ENCODE peak calls at places on chromosomes 7 and 10, in four cellular contexts. U is CD8-positive, alpha-beta T cell; P is IMR-90; Q is AG10803. C is an unnamed sample.

GRCh38 chr10:43753397-43754061 is 104.8 kb upstream of the ZNF32 start:
- DNase-seq in U (no peak), P (no peak), Q (no peak), C (no peak)

GRCh38 chr7:140649566-140650205 is 9.1 kb upstream of the DENND2A start:
- DNase-seq in U (no peak), P (peak), Q (no peak), C (no peak)

GRCh38 chr10:67803588-67804394 is 34.2 kb downstream of the DNAJC12 start:
- DNase-seq in U (no peak), P (no peak), Q (no peak), C (no peak)

GRCh38 chr10:130737622-130738021 is 573.9 kb downstream of the TCERG1L start:
- DNase-seq in U (no peak), P (no peak), Q (no peak), C (no peak)

GRCh38 chr10:43226851-43227845 is 39.7 kb downstream of the RASGEF1A start:
- DNase-seq in U (no peak), P (no peak), Q (no peak), C (no peak)

GRCh38 chr7:128728608-128729007 is 10.6 kb upstream of the CALU start:
- DNase-seq in U (no peak), P (peak), Q (peak), C (no peak)

GRCh38 chr7:45514944-45515343 is 59.2 kb upstream of the ADCY1 start:
- DNase-seq in U (no peak), P (no peak), Q (no peak), C (no peak)

GRCh38 chr10:127943336-127943910 is 36.5 kb downstream of the PTPRE start:
- DNase-seq in U (no peak), P (no peak), Q (no peak), C (no peak)

GRCh38 chr7:117582219-117582704 is 102.4 kb downstream of the CFTR start:
- DNase-seq in U (no peak), P (peak), Q (peak), C (peak)

GRCh38 chr10:130409931-130410330 is 273.7 kb downstream of the GLRX3 start:
- DNase-seq in U (no peak), P (no peak), Q (no peak), C (no peak)

GRCh38 chr10:127556911-127557310 is 7.8 kb downstream of the NPS start:
- DNase-seq in U (no peak), P (no peak), Q (no peak), C (no peak)

GRCh38 chr7:16817536-16817935 is 12.7 kb upstream of the AGR2 start:
- DNase-seq in U (no peak), P (peak), Q (peak), C (no peak)

GRCh38 chr10:110824660-110825059 is 47.1 kb upstream of the PDCD4 start:
- DNase-seq in U (no peak), P (no peak), Q (no peak), C (no peak)

GRCh38 chr10:9262770-9263169 is 1208.3 kb downstream of the GATA3 start:
- DNase-seq in U (no peak), P (peak), Q (no peak), C (no peak)

GRCh38 chr7:11492307-11492706 is 339.7 kb downstream of the THSD7A start:
- DNase-seq in U (no peak), P (no peak), Q (no peak), C (no peak)

GRCh38 chr10:103188853-103189252 is 4.2 kb downstream of the NT5C2 start:
- DNase-seq in U (no peak), P (peak), Q (peak), C (no peak)

DNA sequence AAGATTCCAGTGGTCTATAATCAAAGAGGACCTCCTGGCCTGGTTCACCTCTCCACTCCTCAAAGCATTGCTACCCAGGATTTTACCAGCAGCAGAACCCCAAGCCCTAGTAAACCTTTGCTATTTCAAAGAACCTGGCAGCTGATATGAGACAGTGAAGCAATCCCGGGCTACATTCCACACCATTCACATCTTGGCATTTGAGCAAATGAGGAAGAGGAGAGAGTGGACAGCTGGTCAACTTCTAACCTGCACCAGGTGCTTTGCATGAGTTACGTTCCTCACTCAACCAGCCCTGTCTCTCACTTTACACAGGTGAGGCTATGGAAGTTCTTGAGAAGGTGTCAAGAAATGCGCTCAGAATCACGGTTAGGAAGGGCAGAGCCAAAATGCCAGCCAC is 1.1 kb downstream of the CCDC3 start:
- DNase-seq in U (no peak), P (no peak), Q (no peak), C (no peak)
- H3K4me3 ChIP-seq in U (no peak), P (no peak), Q (no peak), C (no peak)

GRCh38 chr10:28201666-28202400 is 101.0 kb downstream of the MPP7 start:
- DNase-seq in U (no peak), P (peak), Q (no peak), C (no peak)
- TF ChIP-seq CTCF in U (no peak), P (no peak), Q (no peak), C (no peak)

DNA sequence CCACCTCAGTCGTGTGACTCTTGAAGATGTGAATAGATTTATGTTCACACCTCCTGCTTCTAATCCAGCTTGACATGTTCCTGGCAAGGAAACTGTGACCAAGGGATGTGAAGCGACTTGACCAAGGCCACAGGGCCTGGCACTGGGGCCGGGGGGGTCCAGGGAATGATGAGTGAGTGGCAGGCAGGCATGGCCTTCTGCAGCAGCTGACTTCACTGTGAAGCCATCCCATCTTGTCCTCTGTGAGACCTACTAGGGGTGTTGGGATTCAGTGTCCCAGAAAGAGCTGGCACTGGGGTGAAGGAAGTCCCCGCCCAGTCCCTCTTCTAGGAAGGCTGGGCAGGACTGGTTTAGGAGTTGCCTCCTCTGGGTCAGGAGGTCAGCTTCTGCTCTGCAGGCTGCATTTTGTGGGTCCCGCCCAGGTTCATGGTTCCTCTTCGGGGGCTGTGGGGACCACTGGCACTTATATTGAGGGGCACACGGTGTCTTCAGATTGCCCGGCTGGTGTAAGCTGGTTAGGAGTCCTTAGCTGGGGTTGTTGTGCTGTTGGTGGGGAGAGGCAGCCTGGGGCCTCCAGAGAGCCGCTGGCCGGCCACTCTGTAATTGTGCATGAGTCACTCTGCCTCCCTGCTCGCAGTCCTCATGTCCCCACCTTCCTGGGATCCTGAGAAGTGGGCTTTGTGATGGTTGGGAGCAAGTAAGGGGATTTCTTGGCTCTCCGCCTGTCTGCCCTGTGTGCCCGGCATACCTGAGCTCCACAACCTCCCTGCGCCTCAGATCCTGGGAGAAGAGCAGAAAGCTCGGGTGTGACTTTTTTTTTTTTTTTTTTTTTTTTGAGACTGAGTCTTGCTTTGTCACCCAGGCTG is 11.0 kb downstream of the ZMIZ1 start:
- DNase-seq in U (no peak), P (peak), Q (peak), C (no peak)
- H3K4me3 ChIP-seq in U (no peak), P (no peak), Q (no peak), C (no peak)

DNA sequence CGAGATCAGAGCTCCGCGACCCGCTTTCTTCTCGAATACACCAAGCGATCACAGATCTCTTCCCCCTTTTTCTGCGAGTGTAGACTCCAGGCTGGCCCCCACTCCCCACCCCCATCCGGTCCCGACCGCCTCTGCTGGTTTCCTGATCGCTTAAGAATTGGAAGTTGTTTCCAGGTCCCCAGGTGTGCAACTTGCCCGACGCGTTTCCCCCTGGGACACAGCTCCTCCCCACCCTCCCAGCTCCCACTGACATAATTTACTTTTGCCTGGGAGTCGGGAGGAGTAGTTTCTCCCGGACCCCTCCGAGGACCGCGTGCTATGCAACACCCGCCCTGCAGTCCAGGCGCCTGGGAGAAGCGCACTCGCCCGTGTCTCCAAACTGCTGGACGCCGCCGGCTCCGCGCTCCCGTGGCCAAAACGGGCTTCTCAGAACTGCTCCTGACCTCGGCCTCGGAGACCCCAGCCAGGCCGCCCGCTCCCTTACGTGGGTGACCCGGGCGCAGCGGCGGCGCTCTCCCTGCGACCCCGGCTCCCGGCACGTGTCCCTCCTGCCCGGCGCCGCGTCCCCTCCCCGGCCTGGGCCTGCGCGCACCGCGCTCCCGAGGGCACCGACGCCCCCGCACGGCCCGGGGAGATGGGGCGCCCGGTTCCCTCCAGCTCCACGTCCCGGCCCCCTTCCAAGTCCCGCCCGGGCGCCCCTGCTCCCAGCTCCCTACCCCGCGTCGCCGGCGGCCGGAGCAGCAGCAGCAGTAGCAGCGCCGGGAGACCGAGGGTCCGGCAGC is 463 bp downstream of the IL15RA start:
- DNase-seq in U (peak), P (peak), Q (peak), C (no peak)
- TF ChIP-seq CTCF in U (no peak), P (no peak), Q (no peak), C (no peak)

GRCh38 chr7:2528481-2529095 is 9.0 kb downstream of the LFNG start:
- DNase-seq in U (no peak), P (no peak), Q (no peak), C (no peak)
- H3K4me3 ChIP-seq in U (peak), P (no peak), Q (no peak), C (no peak)

GRCh38 chr10:91220194-91220953 is at the start of gene PCGF5:
- DNase-seq in U (peak), P (peak), Q (peak), C (peak)
- TF ChIP-seq CTCF in U (no peak), P (peak), Q (no peak), C (no peak)

C was measured in AG09309.